ENCODE peak calls at places on chromosomes 6 and 20, in five cellular contexts. C is H1, Y is HepG2, P is sigmoid colon, K is HCT116. I is an unnamed sample.

GRCh38 chr20:32139947-32140346 is 30.4 kb downstream of the TM9SF4 start:
- DNase-seq in K (no peak), C (no peak), P (peak), Y (no peak), I (no peak)

GRCh38 chr6:109925060-109925459 is 53.1 kb upstream of the GPR6 start:
- DNase-seq in C (no peak), P (no peak), K (no peak), Y (no peak), I (no peak)

GRCh38 chr20:37042986-37043972 is 52.5 kb downstream of the RBL1 start:
- DNase-seq in P (no peak), C (no peak), Y (no peak), K (no peak), I (no peak)

GRCh38 chr6:36599791-36600209 is 5.6 kb downstream of the SRSF3 start:
- DNase-seq in C (no peak), K (no peak), Y (no peak), P (peak), I (no peak)

GRCh38 chr20:19628570-19629134 is 129.4 kb upstream of the RIN2 start:
- DNase-seq in P (no peak), C (peak), Y (peak), K (peak), I (peak)

GRCh38 chr6:13239530-13240455 is 88.5 kb downstream of the TBC1D7 start:
- DNase-seq in P (no peak), C (no peak), K (no peak), Y (no peak), I (no peak)

GRCh38 chr6:101845172-101845571 is 451.7 kb downstream of the GRIK2 start:
- DNase-seq in C (no peak), K (no peak), P (no peak), Y (no peak), I (no peak)

GRCh38 chr20:37314099-37314498 is 24.6 kb downstream of the MANBAL start:
- DNase-seq in Y (no peak), C (no peak), P (peak), K (no peak), I (no peak)

GRCh38 chr20:59305898-59306640 is 5.7 kb downstream of the EDN3 start:
- DNase-seq in P (no peak), Y (no peak), K (no peak), C (no peak), I (no peak)

GRCh38 chr6:7528565-7528964 is 12.9 kb upstream of the DSP start:
- DNase-seq in Y (no peak), P (no peak), C (no peak), K (no peak), I (no peak)

GRCh38 chr20:24580006-24580405 is 110.6 kb downstream of the SYNDIG1 start:
- DNase-seq in P (no peak), C (no peak), Y (no peak), K (no peak), I (no peak)

GRCh38 chr6:167786859-167787675 is 39.6 kb upstream of the AFDN start:
- DNase-seq in Y (no peak), C (no peak), P (peak), K (no peak), I (no peak)

GRCh38 chr20:42067174-42067573 is 449.0 kb upstream of the CHD6 start:
- DNase-seq in P (no peak), C (no peak), K (no peak), Y (no peak), I (no peak)

GRCh38 chr6:138086573-138087196 is 20.5 kb downstream of the PERP start:
- DNase-seq in Y (peak), P (no peak), C (peak), K (peak), I (peak)

GRCh38 chr20:34553366-34553867 is 5.1 kb upstream of the MAP1LC3A start:
- DNase-seq in K (no peak), C (no peak), P (no peak), Y (no peak), I (no peak)

GRCh38 chr6:57173886-57174510 is 1.9 kb downstream of the BAG2 start:
- DNase-seq in C (no peak), Y (peak), K (peak), P (no peak), I (peak)

GRCh38 chr6:25279748-25280616 is 808 bp downstream of the CARMIL1 start:
- DNase-seq in K (no peak), Y (peak), P (peak), C (peak), I (no peak)

GRCh38 chr20:57498425-57499400 is 26.2 kb downstream of the CTCFL start:
- DNase-seq in P (no peak), K (peak), C (no peak), Y (no peak), I (no peak)

GRCh38 chr20:52959125-52959524 is 13.0 kb upstream of the TSHZ2 start:
- DNase-seq in Y (peak), P (no peak), K (no peak), C (no peak), I (no peak)

GRCh38 chr20:7741866-7742265 is 198.4 kb downstream of the HAO1 start:
- DNase-seq in K (no peak), Y (no peak), C (no peak), P (no peak), I (no peak)

GRCh38 chr20:53949319-53949839 is 121.0 kb downstream of the BCAS1 start:
- DNase-seq in P (no peak), Y (no peak), C (no peak), K (no peak), I (no peak)

GRCh38 chr6:115986026-115986425 is 74.7 kb downstream of the FRK start:
- DNase-seq in Y (no peak), P (no peak), K (no peak), C (no peak), I (no peak)

GRCh38 chr20:33127422-33128097 is 40.4 kb upstream of the BPIFA2 start:
- DNase-seq in Y (peak), C (no peak), K (no peak), P (no peak), I (no peak)

GRCh38 chr20:58433759-58434158 is 44.7 kb downstream of the VAPB start:
- DNase-seq in K (no peak), Y (no peak), C (no peak), P (no peak), I (no peak)

GRCh38 chr6:6546318-6547110 is 42.0 kb upstream of the LY86 start:
- DNase-seq in C (no peak), P (no peak), K (no peak), Y (no peak), I (no peak)

GRCh38 chr6:40394381-40394780 is 192.8 kb downstream of the LRFN2 start:
- DNase-seq in Y (no peak), C (no peak), K (no peak), P (no peak), I (no peak)

GRCh38 chr6:6581014-6581413 is 7.5 kb upstream of the LY86 start:
- DNase-seq in C (no peak), Y (no peak), P (no peak), K (no peak), I (no peak)

GRCh38 chr6:68718379-68719073 is 83.4 kb downstream of the ADGRB3 start:
- DNase-seq in P (no peak), C (no peak), Y (no peak), K (no peak), I (no peak)

GRCh38 chr6:157821342-157822033 is 1.6 kb upstream of the SNX9 start:
- DNase-seq in P (no peak), C (no peak), K (no peak), Y (no peak), I (no peak)

GRCh38 chr6:34657307-34657978 is 39.1 kb downstream of the ILRUN start:
- DNase-seq in C (no peak), P (peak), K (no peak), Y (peak), I (peak)

GRCh38 chr6:149560736-149561135 is 5.4 kb upstream of the GINM1 start:
- DNase-seq in P (no peak), C (no peak), K (peak), Y (no peak), I (no peak)

GRCh38 chr20:5642155-5642981 is 107.8 kb upstream of the SHLD1 start:
- DNase-seq in P (peak), C (no peak), K (no peak), Y (no peak), I (no peak)

GRCh38 chr6:85483041-85483700 is 33.3 kb downstream of the NT5E start:
- DNase-seq in Y (peak), C (peak), P (peak), K (no peak), I (no peak)

GRCh38 chr20:56798634-56799033 is 169.5 kb downstream of the TFAP2C start:
- DNase-seq in C (no peak), P (no peak), K (no peak), Y (no peak), I (no peak)

GRCh38 chr6:122717350-122717749 is 62.2 kb upstream of the FABP7 start:
- DNase-seq in P (no peak), Y (no peak), K (no peak), C (no peak), I (no peak)
- TF ChIP-seq POLR2AphosphoS5 in P (no peak), Y (no peak), K (no peak), C (no peak), I (no peak)

DNA sequence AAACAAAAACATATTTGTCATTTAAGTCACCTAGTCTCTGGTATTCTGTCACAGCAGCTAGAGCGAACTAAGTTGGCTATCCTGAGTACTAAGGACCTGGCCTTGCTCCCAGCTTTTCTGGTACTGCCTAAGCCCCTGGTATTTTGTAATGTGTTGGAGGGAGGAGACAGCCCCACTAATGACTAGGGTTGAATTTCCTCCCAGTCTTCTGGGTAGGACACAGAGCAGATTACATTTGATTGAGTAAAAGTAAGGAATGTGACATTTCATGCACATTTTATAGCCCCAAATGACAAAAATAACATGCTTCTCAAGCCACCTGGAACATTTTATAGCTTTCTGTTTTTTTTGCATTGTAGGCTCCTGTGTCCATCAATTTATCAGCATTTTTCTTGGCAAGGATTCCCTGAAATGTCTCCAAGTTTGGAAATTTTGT is 47.9 kb upstream of the DDR1 start:
- DNase-seq in P (no peak), C (no peak), Y (no peak), K (no peak), I (no peak)
- TF ChIP-seq POLR2AphosphoS5 in P (no peak), C (no peak), Y (no peak), K (no peak), I (no peak)

GRCh38 chr6:129852257-129852858 is 8.8 kb downstream of the TMEM244 start:
- DNase-seq in K (peak), Y (peak), C (no peak), P (no peak), I (no peak)
- TF ChIP-seq POLR2AphosphoS5 in K (peak), Y (no peak), C (no peak), P (no peak), I (no peak)

GRCh38 chr6:54846857-54847721 is 518 bp downstream of the FAM83B start:
- DNase-seq in Y (no peak), P (no peak), C (no peak), K (no peak), I (no peak)
- TF ChIP-seq POLR2AphosphoS5 in Y (no peak), P (no peak), C (no peak), K (no peak), I (no peak)

GRCh38 chr6:128259735-128260685 is 260.4 kb downstream of the PTPRK start:
- DNase-seq in P (no peak), K (no peak), C (no peak), Y (no peak), I (no peak)

GRCh38 chr6:128256100-128256499 is 264.3 kb downstream of the PTPRK start:
- DNase-seq in C (no peak), Y (no peak), P (no peak), K (no peak), I (no peak)

DNA sequence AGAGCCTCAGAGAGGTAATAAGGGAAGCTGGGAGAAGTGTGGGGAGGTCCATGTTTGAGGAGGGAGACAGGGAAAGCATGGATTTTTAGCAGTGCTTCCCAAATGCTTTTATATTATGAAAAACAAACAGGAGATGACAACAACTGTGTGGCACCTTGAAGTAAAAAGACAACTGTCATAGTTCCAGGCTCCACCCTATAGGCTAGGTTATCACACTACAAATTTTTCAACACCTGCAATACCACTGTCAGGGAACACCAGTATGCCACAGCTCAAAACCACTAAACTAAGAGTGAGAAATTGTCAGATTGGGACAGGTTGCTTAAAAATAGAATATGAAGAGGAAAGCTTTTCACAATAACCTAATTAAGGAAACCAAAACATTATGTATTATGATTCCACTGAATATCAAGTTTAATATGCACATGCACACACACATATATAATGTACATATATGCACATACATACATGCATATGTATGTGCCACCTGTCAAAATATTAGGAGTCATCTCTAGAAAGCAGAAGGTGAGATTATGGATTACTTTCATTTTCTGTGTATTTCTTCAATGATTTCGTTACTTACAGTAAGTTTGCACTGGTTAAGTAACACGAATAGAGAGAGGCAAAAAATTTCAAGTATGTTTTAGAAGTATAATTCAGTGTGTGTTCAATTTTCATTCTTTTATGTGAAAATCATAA is 261.2 kb downstream of the PTPRK start:
- DNase-seq in P (no peak), Y (no peak), C (no peak), K (no peak), I (no peak)
- TF ChIP-seq POLR2AphosphoS5 in P (no peak), Y (no peak), C (no peak), K (no peak), I (no peak)

DNA sequence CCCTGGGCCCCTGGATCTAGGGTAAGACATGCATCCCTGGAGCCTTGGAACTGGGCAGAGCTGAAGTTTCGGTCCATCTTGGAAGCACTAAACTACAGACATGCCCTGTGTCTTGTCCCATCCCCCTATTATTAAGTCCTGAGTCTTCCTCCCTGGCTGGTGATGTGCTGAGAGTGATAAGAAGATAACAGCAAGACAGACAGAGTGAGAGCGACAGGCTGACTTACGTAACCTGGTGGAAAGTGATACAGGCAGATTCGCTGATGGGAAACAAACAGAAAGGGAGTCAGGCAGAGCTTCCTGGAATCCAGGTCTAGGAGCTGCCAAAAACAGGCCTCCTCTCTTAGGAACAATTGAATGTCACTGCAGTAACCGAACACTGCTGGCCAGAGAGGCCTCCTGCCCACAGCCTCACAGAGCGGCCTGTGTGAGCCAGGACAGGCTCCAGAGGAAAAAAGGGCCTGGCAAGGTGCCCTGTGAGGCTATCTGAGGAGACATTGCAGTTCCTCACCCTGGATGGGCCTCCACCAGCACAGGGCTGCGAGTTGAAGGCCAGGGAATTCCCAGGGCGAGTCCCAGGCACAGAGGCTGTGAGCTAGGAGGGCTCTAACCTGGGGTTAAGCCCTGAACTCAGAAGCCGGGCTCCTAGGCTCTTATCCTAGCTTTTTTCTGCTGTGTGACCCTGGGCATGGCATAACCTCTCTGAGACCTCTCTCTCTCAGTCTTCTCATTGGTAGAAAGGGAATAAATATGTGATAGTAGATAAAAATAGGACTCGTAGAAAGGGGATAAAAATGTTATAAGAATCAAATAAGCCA is 34.2 kb upstream of the B4GALT5 start:
- DNase-seq in K (no peak), C (no peak), Y (peak), P (peak), I (no peak)
- TF ChIP-seq POLR2AphosphoS5 in K (no peak), C (no peak), Y (no peak), P (peak), I (no peak)

DNA sequence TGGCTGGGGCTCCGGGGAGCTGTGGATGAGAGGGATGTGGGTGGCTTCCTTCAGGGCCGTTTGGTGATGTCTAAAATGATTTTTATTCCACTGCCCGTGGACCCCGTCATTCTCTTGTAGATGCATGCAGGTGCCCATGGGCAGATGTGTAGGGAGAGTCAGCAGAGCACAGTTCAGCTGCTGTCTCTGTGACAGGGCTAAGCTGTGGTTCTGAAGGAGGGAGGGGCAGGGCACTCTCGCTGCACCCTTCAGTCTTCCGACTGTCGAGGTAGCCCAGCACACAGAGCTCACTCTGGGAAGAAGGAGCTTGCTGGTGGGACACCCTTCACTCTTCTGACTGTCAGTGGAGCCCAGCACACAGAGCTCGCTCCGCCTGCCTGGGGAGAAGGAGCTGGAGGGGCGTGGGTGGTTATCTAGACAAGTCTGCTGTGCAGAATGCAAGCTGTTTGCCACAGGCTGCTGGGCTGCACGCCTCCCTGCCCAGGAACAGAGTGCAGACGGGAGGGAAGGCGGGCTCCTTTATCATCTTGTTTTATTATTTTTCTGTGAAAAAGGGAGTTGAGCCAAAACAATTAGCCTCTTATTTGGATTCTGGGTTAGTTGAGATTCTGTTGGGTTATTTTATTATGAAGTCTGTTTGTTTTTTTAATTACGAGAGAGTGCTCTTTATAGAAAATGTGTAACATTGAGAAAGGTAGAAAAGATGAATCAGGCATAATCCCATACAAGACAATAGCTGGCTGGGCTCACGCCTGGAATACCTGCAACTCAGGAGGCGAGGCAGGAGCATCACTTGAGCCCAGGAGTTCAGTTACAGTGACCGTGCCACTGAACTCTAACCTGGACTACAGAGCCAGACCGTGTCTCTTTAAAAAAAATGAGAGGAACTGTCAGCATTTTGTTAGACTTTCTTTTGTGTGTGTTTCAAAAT is 28.2 kb upstream of the ADRM1 start:
- DNase-seq in K (no peak), P (no peak), Y (no peak), C (no peak), I (no peak)
- TF ChIP-seq POLR2AphosphoS5 in K (no peak), P (no peak), Y (no peak), C (no peak), I (no peak)

GRCh38 chr6:14763616-14764015 is 482.3 kb upstream of the JARID2 start:
- DNase-seq in K (no peak), C (no peak), Y (no peak), P (no peak), I (no peak)

GRCh38 chr6:14767176-14767575 is 478.7 kb upstream of the JARID2 start:
- DNase-seq in Y (no peak), C (no peak), P (no peak), K (no peak), I (no peak)

GRCh38 chr6:14765106-14765505 is 480.8 kb upstream of the JARID2 start:
- DNase-seq in P (no peak), Y (no peak), C (no peak), K (no peak), I (no peak)

GRCh38 chr6:14766595-14766994 is 479.3 kb upstream of the JARID2 start:
- DNase-seq in C (no peak), P (no peak), K (no peak), Y (no peak), I (no peak)

GRCh38 chr6:14765753-14766152 is 480.1 kb upstream of the JARID2 start:
- DNase-seq in P (no peak), C (no peak), K (no peak), Y (no peak), I (no peak)
- TF ChIP-seq POLR2AphosphoS5 in P (no peak), C (no peak), K (no peak), Y (no peak), I (no peak)

GRCh38 chr6:46772038-46772437 is 21.2 kb upstream of the MEP1A start:
- DNase-seq in C (no peak), P (no peak), K (no peak), Y (no peak), I (no peak)

GRCh38 chr6:46776070-46776752 is 17.0 kb upstream of the MEP1A start:
- DNase-seq in C (no peak), Y (no peak), K (no peak), P (no peak), I (no peak)

GRCh38 chr6:46771556-46771955 is 21.6 kb upstream of the MEP1A start:
- DNase-seq in C (no peak), Y (no peak), K (no peak), P (no peak), I (no peak)

GRCh38 chr6:46773201-46773855 is 19.9 kb upstream of the MEP1A start:
- DNase-seq in Y (no peak), K (no peak), P (no peak), C (no peak), I (no peak)

GRCh38 chr6:46772754-46773153 is 20.4 kb upstream of the MEP1A start:
- DNase-seq in Y (no peak), P (no peak), C (no peak), K (no peak), I (no peak)
- TF ChIP-seq POLR2AphosphoS5 in Y (no peak), P (no peak), C (no peak), K (no peak), I (no peak)

I was measured in Panc1.